ENCODE peak calls at places on chromosomes 16 and 17, in five cellular contexts. T is spleen, M is NCI-H2029, S is lower lobe of right lung, B is fibroblast of the conjunctiva. O is an unnamed sample.

GRCh38 chr17:46191332-46192210 is 1.7 kb downstream of the KANSL1 start:
- DNase-seq in S (no peak), M (peak; percentile 21), T (no peak), B (no peak), O (no peak)

GRCh38 chr16:24322106-24322505 is 66.0 kb downstream of the CACNG3 start:
- DNase-seq in T (no peak), M (no peak), S (no peak), B (no peak), O (no peak)

GRCh38 chr17:17191346-17191792 is 14.8 kb downstream of the PLD6 start:
- DNase-seq in S (no peak), B (no peak), T (no peak), M (no peak), O (no peak)

GRCh38 chr17:33039874-33040273 is 48.2 kb downstream of the SPACA3 start:
- DNase-seq in B (peak; percentile 10), S (no peak), T (no peak), M (no peak), O (no peak)

GRCh38 chr17:28745777-28746473 is 2.1 kb downstream of the TRAF4 start:
- DNase-seq in B (no peak), M (no peak), T (peak; percentile 72), S (peak; percentile 62), O (peak; percentile 79)

GRCh38 chr17:77822302-77823030 is 136.0 kb upstream of the TNRC6C start:
- DNase-seq in M (no peak), T (peak; percentile 47), B (no peak), S (peak; percentile 32), O (peak; percentile 84)

GRCh38 chr16:57999366-57999970 is 1.0 kb downstream of the ZNF319 start:
- DNase-seq in B (no peak), M (no peak), T (no peak), S (peak; percentile 44), O (no peak)

GRCh38 chr17:50721194-50722010 is 2.0 kb downstream of the LUC7L3 start:
- DNase-seq in M (no peak), B (no peak), S (no peak), T (no peak), O (no peak)

GRCh38 chr16:19969284-19969683 is 84.6 kb upstream of the GPRC5B start:
- DNase-seq in M (no peak), S (no peak), T (no peak), B (no peak), O (no peak)

O was measured in posterior vena cava.